ENCODE peak calls at places on chromosomes 11 and 22, in six cellular contexts. P is K562, E is HCT116, U is neural progenitor cell, W is GM23338, V is SK-N-MC. J is an unnamed sample.

GRCh38 chr11:86214710-86215109 is 29.8 kb upstream of the EED start:
- DNase-seq in P (no peak), E (no peak), U (no peak), W (no peak), V (no peak), J (no peak)

GRCh38 chr11:66882540-66882939 is 25.7 kb downstream of the LRFN4 start:
- DNase-seq in P (no peak), E (no peak), U (no peak), W (no peak), V (no peak), J (no peak)

GRCh38 chr11:134575504-134576230 is 163.6 kb upstream of the B3GAT1 start:
- DNase-seq in P (no peak), E (no peak), U (no peak), W (no peak), V (no peak), J (no peak)

GRCh38 chr11:69035959-69036340 is 12.8 kb upstream of the TPCN2 start:
- DNase-seq in P (no peak), E (no peak), U (no peak), W (no peak), V (no peak), J (no peak)

GRCh38 chr11:78251083-78251699 is 62.5 kb downstream of the USP35 start:
- DNase-seq in P (no peak), E (no peak), U (no peak), W (no peak), V (no peak), J (peak)

GRCh38 chr22:26471522-26471921 is 12.1 kb downstream of the HPS4 start:
- DNase-seq in P (no peak), E (peak), U (no peak), W (no peak), V (no peak), J (peak)

GRCh38 chr11:128399722-128400121 is 187.6 kb downstream of the ETS1 start:
- DNase-seq in P (no peak), E (no peak), U (no peak), W (no peak), V (no peak), J (no peak)

GRCh38 chr11:107468596-107468995 is 11.0 kb upstream of the CWF19L2 start:
- DNase-seq in P (peak), E (no peak), U (no peak), W (no peak), V (peak), J (no peak)

GRCh38 chr11:111945198-111945597 is 8.1 kb downstream of the DIXDC1 start:
- DNase-seq in P (no peak), E (no peak), U (no peak), W (no peak), V (no peak), J (no peak)

GRCh38 chr22:24402460-24403192 is 24.8 kb upstream of the ADORA2A start:
- DNase-seq in P (no peak), E (peak), U (no peak), W (no peak), V (no peak), J (peak)

GRCh38 chr22:23110190-23110921 is 31.4 kb downstream of the RSPH14 start:
- DNase-seq in P (no peak), E (no peak), U (no peak), W (no peak), V (no peak), J (no peak)

GRCh38 chr22:17581056-17581455 is 17.8 kb downstream of the SLC25A18 start:
- DNase-seq in P (no peak), E (no peak), U (no peak), W (no peak), V (no peak), J (no peak)

GRCh38 chr11:67056267-67056639 is 394 bp upstream of the RHOD start:
- DNase-seq in P (no peak), E (no peak), U (no peak), W (no peak), V (no peak), J (no peak)

GRCh38 chr11:110571286-110571685 is 141.0 kb downstream of the ARHGAP20 start:
- DNase-seq in P (no peak), E (no peak), U (no peak), W (no peak), V (no peak), J (no peak)

GRCh38 chr11:112885744-112886706 is 75.2 kb upstream of the NCAM1 start:
- DNase-seq in P (no peak), E (no peak), U (no peak), W (no peak), V (no peak), J (no peak)

GRCh38 chr22:45428391-45429385 is 15.2 kb downstream of the RIBC2 start:
- DNase-seq in P (no peak), E (no peak), U (no peak), W (no peak), V (no peak), J (no peak)

GRCh38 chr11:67371549-67372231 is 1.7 kb downstream of the CLCF1 start:
- DNase-seq in P (peak), E (no peak), U (peak), W (peak), V (no peak), J (no peak)

GRCh38 chr22:22721681-22722309 is 77.4 kb downstream of the GGTLC2 start:
- DNase-seq in P (peak), E (no peak), U (no peak), W (no peak), V (no peak), J (peak)

GRCh38 chr22:36816635-36817428 is at the start of gene PVALB:
- DNase-seq in P (peak), E (no peak), U (peak), W (peak), V (no peak), J (peak)

GRCh38 chr22:36814796-36815195 is 2.0 kb downstream of the PVALB start:
- DNase-seq in P (no peak), E (no peak), U (no peak), W (no peak), V (no peak), J (no peak)

GRCh38 chr22:36818010-36818642 is 1.3 kb upstream of the PVALB start:
- DNase-seq in P (no peak), E (no peak), U (no peak), W (no peak), V (no peak), J (no peak)

GRCh38 chr22:36817429-36817783 is 571 bp upstream of the PVALB start:
- DNase-seq in P (no peak), E (no peak), U (peak), W (peak), V (no peak), J (no peak)

GRCh38 chr22:36815558-36816337 is 1.1 kb downstream of the PVALB start:
- DNase-seq in P (no peak), E (no peak), U (no peak), W (no peak), V (no peak), J (no peak)
- TF ChIP-seq EZH2 in P (no peak), E (no peak), U (no peak), W (no peak), V (no peak), J (no peak)

GRCh38 chr22:47190276-47190956 is 428.0 kb downstream of the TBC1D22A start:
- DNase-seq in P (no peak), E (no peak), U (no peak), W (no peak), V (no peak), J (no peak)

GRCh38 chr22:47189056-47189916 is 426.8 kb downstream of the TBC1D22A start:
- DNase-seq in P (no peak), E (no peak), U (no peak), W (no peak), V (no peak), J (no peak)

GRCh38 chr22:47190957-47191323 is 428.5 kb downstream of the TBC1D22A start:
- DNase-seq in P (no peak), E (peak), U (no peak), W (no peak), V (no peak), J (no peak)

GRCh38 chr22:47188337-47189055 is 426.0 kb downstream of the TBC1D22A start:
- DNase-seq in P (no peak), E (no peak), U (no peak), W (no peak), V (no peak), J (no peak)

GRCh38 chr22:47187558-47187957 is 425.1 kb downstream of the TBC1D22A start:
- DNase-seq in P (no peak), E (no peak), U (no peak), W (no peak), V (no peak), J (no peak)
- H3K4me3 ChIP-seq in P (no peak), E (no peak), U (no peak), W (no peak), V (no peak), J (no peak)

DNA sequence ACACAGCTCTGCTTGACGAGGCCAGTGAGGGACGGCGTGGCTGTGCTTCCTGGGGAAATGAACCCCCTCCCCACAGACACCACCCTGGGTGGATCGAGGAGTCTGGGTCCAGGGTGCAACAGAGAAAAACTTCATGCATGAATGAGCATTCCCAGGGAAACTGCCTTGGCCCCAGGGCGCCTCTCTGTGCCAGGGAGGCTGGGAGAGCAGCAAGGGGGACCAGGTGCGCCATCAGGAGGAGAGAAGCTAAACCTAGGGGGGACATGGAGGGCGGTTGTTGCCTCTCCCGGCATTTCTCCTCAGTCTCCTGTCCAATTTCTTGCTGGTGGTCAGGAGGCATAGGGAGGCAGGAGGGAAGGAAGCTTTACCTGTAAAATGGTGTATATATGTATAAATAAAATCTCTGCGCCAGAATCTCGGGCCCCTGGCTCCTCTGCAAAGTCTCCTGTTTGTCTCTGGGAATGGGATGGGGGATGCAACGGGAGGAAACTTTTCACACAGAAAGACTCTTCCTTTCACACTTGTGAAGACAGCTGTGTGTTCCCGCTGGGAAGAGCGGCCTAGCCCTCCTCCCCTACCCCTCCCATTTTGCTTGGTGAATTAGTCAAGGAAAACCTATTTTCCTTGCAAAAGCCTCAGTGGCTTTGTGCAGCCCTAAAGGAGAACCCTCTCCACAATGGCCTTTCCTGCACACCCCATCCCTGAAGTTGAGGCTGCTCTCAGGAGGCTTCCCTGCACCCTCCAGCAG is 9.2 kb upstream of the IGF2 start:
- DNase-seq in P (no peak), E (no peak), U (no peak), W (no peak), V (no peak), J (no peak)
- TF ChIP-seq EZH2 in P (no peak), E (no peak), U (no peak), W (no peak), V (no peak), J (peak)

GRCh38 chr11:23903044-23903704 is 593.7 kb upstream of the LUZP2 start:
- DNase-seq in P (no peak), E (no peak), U (no peak), W (no peak), V (no peak), J (peak)

DNA sequence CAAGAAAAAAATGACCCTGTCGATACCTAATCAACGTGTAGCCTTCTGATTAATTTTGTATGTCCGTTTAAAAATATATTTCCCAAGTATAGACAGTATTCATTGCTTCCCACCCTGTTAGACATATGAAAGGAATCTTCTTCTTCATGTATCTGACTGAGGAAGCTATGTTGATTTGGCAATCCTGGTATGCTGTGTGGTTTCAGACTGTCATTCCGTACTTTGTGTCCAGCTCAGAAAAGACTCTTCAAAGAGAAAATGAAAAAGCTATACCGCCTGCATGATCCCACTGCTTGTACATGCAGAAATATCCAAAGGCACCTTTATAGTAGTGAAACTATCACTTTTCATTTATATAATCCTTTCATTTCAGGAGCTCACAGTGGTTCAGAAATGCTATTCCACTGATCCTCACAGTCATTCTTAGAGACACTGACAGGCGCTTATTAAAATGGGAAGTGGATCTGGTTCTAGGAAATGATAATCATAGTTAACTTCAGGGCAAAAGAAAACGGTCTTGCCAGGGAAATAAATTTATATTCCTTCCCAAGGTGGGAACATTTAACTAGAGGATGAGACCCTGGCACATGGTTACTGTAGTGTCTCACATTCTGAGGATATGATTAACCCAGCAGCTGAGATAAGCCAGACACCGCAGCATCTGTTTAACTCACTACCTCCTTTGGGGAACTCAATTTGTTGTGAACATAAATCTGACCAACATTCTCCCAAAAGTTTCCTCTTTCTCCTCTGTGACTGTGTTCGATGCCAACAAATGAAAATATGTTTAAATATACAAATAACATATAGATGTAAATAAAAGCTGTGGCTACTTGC is 599.2 kb upstream of the LUZP2 start:
- DNase-seq in P (no peak), E (no peak), U (no peak), W (no peak), V (no peak), J (peak)
- H3K4me3 ChIP-seq in P (no peak), E (no peak), U (no peak), W (no peak), V (no peak), J (peak)

GRCh38 chr22:20424937-20425587 is 12.6 kb downstream of the SCARF2 start:
- DNase-seq in P (no peak), E (no peak), U (peak), W (peak), V (no peak), J (no peak)
- TF ChIP-seq EZH2 in P (no peak), E (no peak), U (no peak), W (no peak), V (no peak), J (no peak)

GRCh38 chr22:36816338-36816634 is 549 bp downstream of the PVALB start:
- DNase-seq in P (no peak), E (no peak), U (peak), W (peak), V (no peak), J (no peak)
- H3K4me3 ChIP-seq in P (no peak), E (no peak), U (peak), W (peak), V (no peak), J (no peak)

GRCh38 chr11:15968461-15969130 is 387.8 kb downstream of the SOX6 start:
- DNase-seq in P (peak), E (no peak), U (peak), W (peak), V (no peak), J (no peak)

GRCh38 chr11:15969701-15970329 is 386.5 kb downstream of the SOX6 start:
- DNase-seq in P (no peak), E (no peak), U (no peak), W (no peak), V (no peak), J (peak)

GRCh38 chr11:15969281-15969680 is 387.1 kb downstream of the SOX6 start:
- DNase-seq in P (peak), E (no peak), U (no peak), W (no peak), V (no peak), J (peak)

GRCh38 chr11:15971215-15971546 is 385.2 kb downstream of the SOX6 start:
- DNase-seq in P (no peak), E (no peak), U (no peak), W (no peak), V (no peak), J (no peak)

GRCh38 chr11:15970506-15971214 is 385.7 kb downstream of the SOX6 start:
- DNase-seq in P (peak), E (no peak), U (no peak), W (no peak), V (no peak), J (no peak)
- TF ChIP-seq EZH2 in P (no peak), E (no peak), U (no peak), W (no peak), V (no peak), J (no peak)

GRCh38 chr11:65491163-65491465 is 7.7 kb upstream of the MALAT1 start:
- DNase-seq in P (peak), E (no peak), U (no peak), W (no peak), V (no peak), J (no peak)

GRCh38 chr11:65492387-65492636 is 6.5 kb upstream of the MALAT1 start:
- DNase-seq in P (no peak), E (no peak), U (no peak), W (no peak), V (no peak), J (no peak)

GRCh38 chr11:65491614-65492386 is 7.0 kb upstream of the MALAT1 start:
- DNase-seq in P (peak), E (peak), U (peak), W (peak), V (no peak), J (peak)

GRCh38 chr11:65492637-65493366 is 6.0 kb upstream of the MALAT1 start:
- DNase-seq in P (peak), E (no peak), U (no peak), W (peak), V (no peak), J (peak)

GRCh38 chr11:65493367-65494176 is 5.3 kb upstream of the MALAT1 start:
- DNase-seq in P (peak), E (peak), U (peak), W (peak), V (no peak), J (peak)
- H3K4me3 ChIP-seq in P (peak), E (peak), U (no peak), W (no peak), V (no peak), J (no peak)

GRCh38 chr11:45664376-45665205 is 831 bp downstream of the CHST1 start:
- DNase-seq in P (no peak), E (no peak), U (peak), W (peak), V (no peak), J (no peak)
- TF ChIP-seq EZH2 in P (no peak), E (no peak), U (peak), W (peak), V (no peak), J (peak)

DNA sequence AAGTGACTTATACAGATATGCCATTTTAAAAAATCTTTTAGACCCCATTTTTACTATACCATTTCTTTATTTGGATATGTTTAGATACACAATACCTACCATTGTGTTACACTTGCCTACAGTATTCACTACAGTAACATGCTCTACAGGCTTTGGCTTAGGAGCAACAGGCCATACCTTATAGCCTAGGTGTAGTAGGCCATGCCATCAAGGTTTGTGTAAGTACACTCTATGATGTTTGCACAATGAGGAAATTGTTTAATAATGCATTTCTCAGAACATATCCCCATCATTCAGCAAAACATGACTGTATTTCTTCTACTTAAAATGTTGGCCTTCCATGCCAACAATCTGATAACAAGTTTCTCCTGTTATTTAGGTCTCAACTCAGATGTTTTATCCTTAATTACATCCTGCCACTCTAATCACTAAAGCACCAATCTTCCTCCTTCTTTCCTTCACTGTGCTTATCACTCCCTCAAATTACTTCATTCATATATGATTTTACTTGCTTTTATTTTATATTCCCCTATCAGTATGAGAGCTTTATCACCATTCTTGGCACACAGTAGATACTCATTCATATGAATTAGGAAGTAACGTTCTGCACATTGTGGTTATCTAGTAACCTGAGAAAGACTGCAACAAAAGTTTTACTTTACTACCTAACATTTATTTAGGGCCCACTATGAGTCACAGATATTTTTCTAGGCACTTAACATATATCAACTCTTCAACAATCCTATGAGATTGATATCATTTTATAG is 1559.7 kb upstream of the TENM4 start:
- DNase-seq in P (no peak), E (no peak), U (no peak), W (no peak), V (no peak), J (no peak)
- H3K4me3 ChIP-seq in P (no peak), E (no peak), U (no peak), W (no peak), V (no peak), J (no peak)